ENCODE peak calls at places on chromosome 21, in nine cellular contexts. M, L, Y, R, H, I, E, G and X are unnamed samples.

GRCh38 chr21:38875694-38876492 is 70.2 kb downstream of the ETS2 start:
- DNase-seq in M (no peak), L (no peak), Y (no peak), R (no peak), H (no peak), I (no peak), E (no peak), G (no peak), X (no peak)

GRCh38 chr21:46472246-46472645 is 13.6 kb downstream of the DIP2A start:
- DNase-seq in M (no peak), L (no peak), Y (no peak), R (no peak), H (no peak), I (no peak), E (no peak), G (no peak), X (no peak)

GRCh38 chr21:28791595-28792282 is 200.9 kb downstream of the LTN1 start:
- DNase-seq in M (no peak), L (no peak), Y (no peak), R (no peak), H (no peak), I (no peak), E (no peak), G (no peak), X (no peak)

GRCh38 chr21:17818158-17819113 is 720 bp downstream of the C21orf91 start:
- DNase-seq in M (peak; percentile 56), L (peak; percentile 84), Y (no peak), R (peak; percentile 46), H (peak; percentile 76), I (peak; percentile 72), E (peak; percentile 34), G (peak; percentile 59), X (peak; percentile 49)

GRCh38 chr21:29018540-29018939 is 609 bp downstream of the RWDD2B start:
- DNase-seq in M (no peak), L (no peak), Y (no peak), R (no peak), H (no peak), I (no peak), E (no peak), G (no peak), X (no peak)

GRCh38 chr21:46459356-46460112 is 843 bp downstream of the DIP2A start:
- DNase-seq in M (no peak), L (peak; percentile 86), Y (no peak), R (no peak), H (peak; percentile 42), I (peak; percentile 53), E (peak; percentile 62), G (peak; percentile 10), X (peak; percentile 40)

GRCh38 chr21:36005018-36005417 is 55.3 kb downstream of the SETD4 start:
- DNase-seq in M (no peak), L (no peak), Y (no peak), R (no peak), H (no peak), I (no peak), E (no peak), G (no peak), X (no peak)

GRCh38 chr21:36584980-36585940 is 105.3 kb upstream of the CLDN14 start:
- DNase-seq in M (peak; percentile 48), L (no peak), Y (no peak), R (no peak), H (no peak), I (no peak), E (no peak), G (no peak), X (peak; percentile 4)

GRCh38 chr21:41759214-41759840 is 7.5 kb downstream of the RIPK4 start:
- DNase-seq in M (no peak), L (no peak), Y (no peak), R (no peak), H (peak; percentile 44), I (no peak), E (no peak), G (no peak), X (no peak)

GRCh38 chr21:41759926-41760325 is 6.9 kb downstream of the RIPK4 start:
- DNase-seq in M (no peak), L (no peak), Y (no peak), R (no peak), H (no peak), I (no peak), E (no peak), G (no peak), X (no peak)

GRCh38 chr21:41755934-41756773 is 10.7 kb downstream of the RIPK4 start:
- DNase-seq in M (no peak), L (no peak), Y (no peak), R (no peak), H (no peak), I (peak; percentile 13), E (no peak), G (no peak), X (no peak)

GRCh38 chr21:41760411-41760810 is 6.4 kb downstream of the RIPK4 start:
- DNase-seq in M (no peak), L (no peak), Y (no peak), R (no peak), H (no peak), I (no peak), E (no peak), G (no peak), X (no peak)

DNA sequence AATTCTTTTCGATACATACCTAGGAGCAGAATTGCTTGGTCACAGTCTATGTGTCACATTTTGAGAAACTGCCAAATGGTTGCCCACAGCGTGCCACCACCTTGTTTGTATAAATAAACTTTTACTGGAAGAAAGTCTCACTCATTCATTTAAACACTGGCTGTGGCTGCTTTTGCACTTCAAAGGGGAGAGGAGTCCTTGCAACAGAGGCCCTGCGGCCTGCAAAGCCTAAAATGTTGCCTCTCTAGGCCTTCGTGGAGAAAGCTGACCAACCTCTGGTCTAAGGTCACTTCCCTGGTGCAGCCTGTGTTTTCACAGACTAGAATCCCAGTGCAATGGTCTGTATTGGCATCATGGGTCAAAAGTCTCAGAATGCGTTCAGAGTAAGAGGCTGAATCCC is 8.3 kb downstream of the RIPK4 start:
- DNase-seq in M (no peak), L (no peak), Y (peak; percentile 88), R (no peak), H (no peak), I (no peak), E (peak; percentile 54), G (no peak), X (no peak)
- H3K4me1 ChIP-seq in M (no peaks in the 10 kb centered on the region), L (peaks cover 19% of the 10 kb centered on the region), Y (peaks cover 63% of the 10 kb centered on the region), R (peaks cover 9% of the 10 kb centered on the region), H (peaks cover 47% of the 10 kb centered on the region), I (no peaks in the 10 kb centered on the region), E (peaks cover 49% of the 10 kb centered on the region), G (peaks cover 14% of the 10 kb centered on the region), X (peaks cover 12% of the 10 kb centered on the region)

DNA sequence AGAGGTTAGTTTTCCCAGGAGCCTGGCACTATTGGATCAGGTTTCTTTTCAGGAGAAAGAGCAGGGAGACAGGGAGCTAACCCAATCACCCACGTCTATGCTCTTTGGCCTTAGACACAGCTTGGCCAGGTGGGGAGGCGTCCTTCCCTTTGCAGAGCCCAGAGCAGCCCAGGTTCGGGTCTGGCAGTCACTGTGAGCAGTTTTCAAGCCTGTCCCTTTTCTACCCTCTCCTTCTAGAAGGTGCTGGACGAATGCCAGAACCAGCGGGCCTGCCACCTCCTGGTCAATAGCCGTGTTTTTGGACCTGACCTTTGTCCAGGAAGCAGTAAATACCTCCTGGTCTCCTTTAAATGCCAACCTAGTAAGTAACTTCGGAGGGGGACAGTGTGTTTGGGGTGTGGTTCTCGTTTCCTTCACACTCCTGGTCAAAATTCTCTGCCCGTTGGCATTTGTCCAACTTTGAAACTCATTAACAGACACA is 44.9 kb downstream of the EVA1C start:
- DNase-seq in M (no peak), L (peak; percentile 81), Y (no peak), R (no peak), H (no peak), I (no peak), E (peak; percentile 72), G (peak; percentile 48), X (no peak)
- H3K27ac ChIP-seq in M (no peak overlapping the region), L (peak overlapping the region; percentile 66), Y (no peak overlapping the region), R (no peak overlapping the region), H (no peak overlapping the region), I (no peak overlapping the region), E (peak overlapping the region; percentile 49), G (no peak overlapping the region), X (no peak overlapping the region)

DNA sequence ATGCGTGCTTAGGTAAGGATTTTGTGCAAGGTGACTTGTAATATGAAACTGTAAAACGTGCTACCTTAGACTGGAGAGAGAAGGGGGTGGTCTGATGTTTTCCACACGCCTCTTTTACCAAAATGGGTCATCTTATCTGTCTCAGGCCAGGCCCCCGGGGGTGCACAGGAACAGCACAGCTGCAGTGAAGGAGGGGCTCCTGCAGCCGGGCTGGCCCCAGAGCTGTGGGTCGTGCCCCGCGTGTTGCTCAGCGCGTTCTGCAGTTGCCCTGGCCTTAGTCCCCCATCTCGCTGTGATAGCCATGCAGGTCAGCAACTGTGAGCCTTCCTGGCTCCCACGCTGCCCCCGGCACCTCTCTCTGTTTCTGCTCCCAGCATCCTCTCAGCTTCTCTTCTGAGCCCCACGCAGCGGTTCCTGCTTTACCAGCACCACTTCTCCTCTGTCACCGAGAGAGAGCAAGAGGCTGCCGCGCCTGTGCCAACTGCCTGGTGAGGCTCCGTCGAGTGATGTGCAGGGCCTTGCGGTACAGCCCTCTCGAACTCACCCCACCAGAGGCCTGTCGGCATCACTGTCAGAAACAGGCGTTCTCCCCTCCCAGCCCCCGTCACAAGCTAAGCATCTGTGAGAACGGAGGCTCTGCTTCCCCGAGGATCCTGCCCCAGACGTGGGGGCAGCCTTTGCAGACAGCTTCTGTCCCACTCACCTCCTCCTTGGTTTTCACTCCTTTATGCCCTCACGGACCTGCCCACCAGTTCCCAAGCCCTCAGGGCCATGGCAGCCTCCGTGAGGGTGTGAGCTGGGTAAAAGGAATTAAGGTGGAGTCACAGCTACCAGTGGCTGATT is 73.3 kb downstream of the ADARB1 start:
- DNase-seq in M (no peak), L (no peak), Y (no peak), R (no peak), H (no peak), I (no peak), E (no peak), G (no peak), X (no peak)
- H3K36me3 ChIP-seq in M (no peaks in the 10 kb centered on the region), L (no peaks in the 10 kb centered on the region), Y (no peaks in the 10 kb centered on the region), R (peaks cover 5% of the 10 kb centered on the region), H (no peaks in the 10 kb centered on the region), I (no peaks in the 10 kb centered on the region), E (peaks cover 25% of the 10 kb centered on the region), G (no peaks in the 10 kb centered on the region), X (no peaks in the 10 kb centered on the region)

GRCh38 chr21:45331521-45332257 is 44.0 kb upstream of the POFUT2 start:
- DNase-seq in M (no peak), L (no peak), Y (no peak), R (no peak), H (peak; percentile 58), I (peak; percentile 34), E (no peak), G (no peak), X (no peak)
- H3K4me1 ChIP-seq in M (no peaks in the 10 kb centered on the region), L (no peaks in the 10 kb centered on the region), Y (peaks cover 76% of the 10 kb centered on the region), R (no peaks in the 10 kb centered on the region), H (peaks cover 31% of the 10 kb centered on the region), I (no peaks in the 10 kb centered on the region), E (peaks cover 17% of the 10 kb centered on the region), G (peaks cover 24% of the 10 kb centered on the region), X (no peaks in the 10 kb centered on the region)

GRCh38 chr21:15241997-15242767 is 177.4 kb upstream of the NRIP1 start:
- DNase-seq in M (no peak), L (no peak), Y (no peak), R (no peak), H (peak; percentile 18), I (no peak), E (no peak), G (no peak), X (no peak)
- H3K27ac ChIP-seq in M (no peak overlapping the region), L (no peak overlapping the region), Y (no peak overlapping the region), R (no peak overlapping the region), H (no peak overlapping the region), I (no peak overlapping the region), E (no peak overlapping the region), G (no peak overlapping the region), X (no peak overlapping the region)